ENCODE peak calls at places on chromosomes 7 and 10, in nine cellular contexts. B, W, T, Y, P, D, L, S and A are unnamed samples.

GRCh38 chr10:119878524-119878923 is 5.9 kb upstream of the MCMBP start:
- DNase-seq in T (no peak), P (no peak), D (no peak), S (no peak), L (no peak), Y (no peak), B (no peak), W (no peak), A (no peak)

GRCh38 chr7:28106316-28106957 is 74.2 kb downstream of the JAZF1 start:
- DNase-seq in W (no peak), D (no peak), P (no peak), T (no peak), L (no peak), Y (no peak), B (no peak), S (no peak), A (no peak)

GRCh38 chr10:33273295-33274002 is 61.0 kb downstream of the NRP1 start:
- DNase-seq in D (peak; percentile 91), T (no peak), Y (peak; percentile 42), W (peak; percentile 57), S (no peak), B (peak; percentile 90), L (no peak), P (no peak), A (peak; percentile 84)

GRCh38 chr7:84237533-84238173 is 43.1 kb upstream of the SEMA3A start:
- DNase-seq in L (no peak), Y (no peak), B (peak; percentile 53), D (no peak), S (no peak), P (no peak), T (no peak), W (no peak), A (no peak)

GRCh38 chr10:128463991-128464755 is 337.9 kb upstream of the MKI67 start:
- DNase-seq in P (no peak), D (peak; percentile 76), L (peak; percentile 39), S (no peak), B (peak; percentile 10), Y (no peak), W (peak; percentile 49), T (peak; percentile 36), A (peak; percentile 23)

GRCh38 chr7:38658916-38659315 is 27.7 kb upstream of the AMPH start:
- DNase-seq in T (no peak), D (no peak), W (no peak), S (no peak), P (no peak), B (no peak), L (peak; percentile 38), Y (no peak), A (no peak)

GRCh38 chr7:108382932-108383331 is 73.3 kb downstream of the NRCAM start:
- DNase-seq in W (no peak), D (no peak), T (no peak), S (no peak), P (no peak), L (no peak), Y (no peak), B (no peak), A (no peak)

GRCh38 chr10:72309290-72310240 is 35.8 kb downstream of the DDIT4 start:
- DNase-seq in T (no peak), P (no peak), S (no peak), W (no peak), D (peak; percentile 72), L (peak; percentile 48), Y (no peak), B (no peak), A (no peak)

GRCh38 chr7:157991761-157992160 is 595.9 kb downstream of the PTPRN2 start:
- DNase-seq in Y (no peak), T (no peak), B (no peak), L (no peak), S (no peak), P (no peak), D (peak; percentile 29), W (no peak), A (no peak)

GRCh38 chr7:143929224-143929920 is 5.7 kb upstream of the OR2F2 start:
- DNase-seq in P (no peak), L (no peak), S (no peak), B (no peak), Y (no peak), W (no peak), D (no peak), T (peak; percentile 72), A (no peak)

GRCh38 chr7:21942955-21943354 is 2.7 kb downstream of the CDCA7L start:
- DNase-seq in L (peak; percentile 18), P (no peak), D (no peak), S (no peak), Y (peak; percentile 74), W (no peak), T (peak; percentile 4), B (no peak), A (no peak)

GRCh38 chr10:28722065-28722803 is 44.9 kb downstream of the BAMBI start:
- DNase-seq in L (no peak), W (no peak), P (no peak), S (no peak), B (no peak), D (peak; percentile 68), T (no peak), Y (peak; percentile 82), A (peak; percentile 54)

GRCh38 chr7:106848851-106849442 is 16.1 kb upstream of the PIK3CG start:
- DNase-seq in L (no peak), W (no peak), Y (no peak), B (no peak), S (no peak), P (no peak), D (no peak), T (no peak), A (no peak)

GRCh38 chr7:99196536-99197288 is 11.2 kb downstream of the KPNA7 start:
- DNase-seq in T (no peak), D (no peak), S (no peak), Y (no peak), B (no peak), W (no peak), L (peak; percentile 60), P (no peak), A (no peak)

GRCh38 chr10:35712486-35712885 is 70.4 kb upstream of the FZD8 start:
- DNase-seq in T (no peak), P (no peak), D (no peak), L (no peak), S (no peak), B (no peak), Y (no peak), W (no peak), A (no peak)

GRCh38 chr7:97005764-97006145 is 402 bp downstream of the DLX6 start:
- DNase-seq in L (no peak), P (no peak), S (no peak), T (no peak), B (no peak), D (no peak), Y (no peak), W (no peak), A (no peak)

GRCh38 chr10:103442031-103442461 is 10.1 kb downstream of the CALHM2 start:
- DNase-seq in P (no peak), W (no peak), D (no peak), T (no peak), Y (no peak), B (no peak), L (no peak), S (no peak), A (no peak)

GRCh38 chr10:86362566-86363183 is 3.9 kb downstream of the GRID1 start:
- DNase-seq in S (no peak), L (no peak), W (no peak), D (no peak), P (no peak), T (no peak), B (no peak), Y (no peak), A (no peak)

GRCh38 chr7:107463139-107464078 is 6.4 kb upstream of the GPR22 start:
- DNase-seq in T (peak; percentile 38), L (peak; percentile 58), D (no peak), B (peak; percentile 37), S (peak; percentile 7), P (peak; percentile 22), Y (peak; percentile 32), W (peak; percentile 63), A (peak; percentile 37)

GRCh38 chr7:2157473-2158279 is 75.1 kb downstream of the MAD1L1 start:
- DNase-seq in W (peak; percentile 11), D (peak; percentile 75), L (no peak), Y (peak; percentile 64), P (no peak), S (no peak), B (no peak), T (no peak), A (no peak)

GRCh38 chr10:31723074-31723750 is 205.4 kb downstream of the ARHGAP12 start:
- DNase-seq in T (no peak), S (no peak), L (no peak), Y (no peak), P (no peak), D (no peak), W (no peak), B (no peak), A (no peak)

GRCh38 chr7:44183386-44183785 is 5.9 kb downstream of the GCK start:
- DNase-seq in T (no peak), D (no peak), P (no peak), W (no peak), B (no peak), L (no peak), Y (no peak), S (no peak), A (no peak)

GRCh38 chr10:94043431-94043990 is 49.8 kb downstream of the PLCE1 start:
- DNase-seq in B (no peak), W (no peak), T (no peak), L (no peak), S (no peak), Y (no peak), P (no peak), D (no peak), A (no peak)

GRCh38 chr7:1592299-1592842 is 22.5 kb upstream of the PSMG3 start:
- DNase-seq in P (no peak), W (no peak), Y (no peak), T (no peak), B (no peak), S (no peak), D (no peak), L (no peak), A (no peak)

GRCh38 chr7:76037310-76037709 is 10.5 kb downstream of the STYXL1 start:
- DNase-seq in S (no peak), L (no peak), D (no peak), W (peak; percentile 5), T (no peak), Y (no peak), P (no peak), B (no peak), A (no peak)